ENCODE peak calls at places on chromosomes 16 and 17, in eight cellular contexts. Q is non-pigmented ciliary epithelial cell; X is Panc1; S is CD8-positive, alpha-beta T cell; B is stimulated activated CD8-positive, alpha-beta memory T cell treated with anti-CD3 and anti-CD28 coated beads, Interleukin-4, amount 100 ng/mL, for 48 hours; P is activated CD4-positive, CD25-positive, alpha-beta regulatory T cell; G is NCI-H460; D is pancreas. Y is an unnamed sample.

GRCh38 chr16:29811896-29812665 is at the start of gene PRRT2:
- DNase-seq in Q (no peak), X (no peak), S (peak), B (peak), P (peak), G (no peak), D (peak), Y (peak)

GRCh38 chr16:50259334-50260205 is 6.8 kb upstream of the ADCY7 start:
- DNase-seq in Q (no peak), X (no peak), S (no peak), B (peak), P (no peak), G (no peak), D (no peak), Y (no peak)

GRCh38 chr16:50797456-50797855 is 55.6 kb downstream of the CYLD start:
- DNase-seq in Q (peak), X (no peak), S (no peak), B (no peak), P (no peak), G (no peak), D (no peak), Y (no peak)

GRCh38 chr16:72271841-72272240 is 99.9 kb upstream of the PMFBP1 start:
- DNase-seq in Q (no peak), X (no peak), S (no peak), B (no peak), P (no peak), G (no peak), D (no peak), Y (no peak)

GRCh38 chr17:78882546-78883089 is 20.4 kb downstream of the CEP295NL start:
- DNase-seq in Q (no peak), X (no peak), S (no peak), B (no peak), P (no peak), G (no peak), D (no peak), Y (no peak)

GRCh38 chr17:13256545-13256944 is 238.7 kb upstream of the ELAC2 start:
- DNase-seq in Q (no peak), X (no peak), S (no peak), B (no peak), P (no peak), G (no peak), D (no peak), Y (no peak)

GRCh38 chr16:66228791-66229190 is 137.7 kb upstream of the CDH5 start:
- DNase-seq in Q (no peak), X (no peak), S (no peak), B (no peak), P (no peak), G (no peak), D (no peak), Y (no peak)

GRCh38 chr17:18187226-18187625 is 3.6 kb downstream of the ALKBH5 start:
- DNase-seq in Q (no peak), X (no peak), S (no peak), B (no peak), P (no peak), G (no peak), D (no peak), Y (no peak)

GRCh38 chr17:9120471-9120870 is 99.2 kb downstream of the NTN1 start:
- DNase-seq in Q (no peak), X (no peak), S (no peak), B (peak), P (no peak), G (no peak), D (no peak), Y (no peak)

GRCh38 chr16:75534560-75535205 is 1.2 kb downstream of the CHST5 start:
- DNase-seq in Q (no peak), X (no peak), S (no peak), B (no peak), P (no peak), G (no peak), D (no peak), Y (no peak)

GRCh38 chr16:12470311-12471229 is 333.1 kb downstream of the CPPED1 start:
- DNase-seq in Q (no peak), X (no peak), S (no peak), B (no peak), P (no peak), G (no peak), D (no peak), Y (no peak)

GRCh38 chr17:48514483-48514876 is 16.3 kb downstream of the HOXB1 start:
- DNase-seq in Q (no peak), X (no peak), S (no peak), B (no peak), P (no peak), G (no peak), D (no peak), Y (no peak)

GRCh38 chr17:81590121-81590520 is 38.0 kb upstream of the FAAP100 start:
- DNase-seq in Q (no peak), X (no peak), S (no peak), B (no peak), P (no peak), G (no peak), D (no peak), Y (no peak)

GRCh38 chr16:65097296-65097695 is 24.6 kb downstream of the CDH11 start:
- DNase-seq in Q (no peak), X (no peak), S (no peak), B (no peak), P (no peak), G (no peak), D (no peak), Y (no peak)

GRCh38 chr16:297832-298231 is 14.9 kb downstream of the PDIA2 start:
- DNase-seq in Q (no peak), X (no peak), S (no peak), B (no peak), P (no peak), G (no peak), D (peak), Y (no peak)

GRCh38 chr16:12988071-12988470 is 86.7 kb downstream of the SHISA9 start:
- DNase-seq in Q (no peak), X (no peak), S (no peak), B (no peak), P (no peak), G (no peak), D (no peak), Y (no peak)

GRCh38 chr17:2125013-2125535 is 70.2 kb downstream of the HIC1 start:
- DNase-seq in Q (peak), X (no peak), S (no peak), B (no peak), P (no peak), G (no peak), D (no peak), Y (no peak)

GRCh38 chr17:27657620-27658019 is 26.6 kb downstream of the LGALS9 start:
- DNase-seq in Q (no peak), X (no peak), S (no peak), B (no peak), P (no peak), G (peak), D (no peak), Y (no peak)

GRCh38 chr16:10497132-10498088 is 83.0 kb downstream of the EMP2 start:
- DNase-seq in Q (no peak), X (no peak), S (no peak), B (no peak), P (no peak), G (no peak), D (no peak), Y (no peak)

GRCh38 chr16:87186876-87187533 is 130.2 kb downstream of the C16orf95 start:
- DNase-seq in Q (no peak), X (no peak), S (no peak), B (no peak), P (no peak), G (no peak), D (no peak), Y (no peak)